ENCODE peak calls at places on chromosomes 1 and 21, in eight cellular contexts. R is tibial artery, O is upper lobe of left lung, T is ovary, D is astrocyte, C is stomach, J is tibial nerve, X is GM23338. F is an unnamed sample.

GRCh38 chr1:30286241-30286983 is 437.0 kb downstream of the MATN1 start:
- DNase-seq in O (no peak), J (no peak), R (peak; percentile 54), T (no peak), X (no peak), D (no peak), C (no peak), F (no peak)

GRCh38 chr1:8818325-8818775 is 910 bp upstream of the RERE start:
- DNase-seq in X (no peak), J (peak; percentile 73), O (peak; percentile 49), R (no peak), D (peak; percentile 68), C (peak; percentile 60), T (peak; percentile 66), F (no peak)

GRCh38 chr1:87176090-87176489 is 152.6 kb upstream of the LMO4 start:
- DNase-seq in C (no peak), D (no peak), T (no peak), X (no peak), R (no peak), J (no peak), O (no peak), F (no peak)

GRCh38 chr1:119794856-119795255 is 16.4 kb downstream of the REG4 start:
- DNase-seq in J (no peak), R (no peak), T (no peak), D (peak; percentile 29), C (no peak), X (no peak), O (no peak), F (no peak)

GRCh38 chr1:33099290-33100118 is 18.6 kb downstream of the AZIN2 start:
- DNase-seq in D (peak; percentile 100), J (peak; percentile 57), X (peak; percentile 61), O (peak; percentile 80), R (no peak), T (no peak), C (peak; percentile 34), F (no peak)

GRCh38 chr1:219076536-219076935 is 97.1 kb upstream of the LYPLAL1 start:
- DNase-seq in D (no peak), C (no peak), T (no peak), J (no peak), X (no peak), O (peak; percentile 56), R (no peak), F (peak; percentile 51)

GRCh38 chr1:98661544-98662353 is at the start of gene SNX7:
- DNase-seq in R (peak; percentile 91), J (peak; percentile 54), X (peak; percentile 86), D (peak; percentile 66), T (peak; percentile 78), C (peak; percentile 88), O (peak; percentile 81), F (peak; percentile 51)

GRCh38 chr1:13702425-13703127 is 2.6 kb downstream of the PRDM2 start:
- DNase-seq in D (no peak), O (no peak), X (no peak), C (no peak), J (no peak), R (no peak), T (no peak), F (no peak)

GRCh38 chr1:228869312-228869824 is 134.1 kb downstream of the RHOU start:
- DNase-seq in D (no peak), R (no peak), T (no peak), C (no peak), O (no peak), J (no peak), X (no peak), F (no peak)

GRCh38 chr1:228870041-228870713 is 134.9 kb downstream of the RHOU start:
- DNase-seq in D (no peak), C (no peak), X (no peak), R (no peak), J (no peak), T (no peak), O (no peak), F (no peak)

GRCh38 chr1:228872080-228872479 is 136.8 kb downstream of the RHOU start:
- DNase-seq in C (no peak), R (no peak), O (no peak), X (no peak), T (no peak), D (no peak), J (no peak), F (no peak)

GRCh38 chr1:228873714-228874113 is 138.4 kb downstream of the RHOU start:
- DNase-seq in X (no peak), O (no peak), D (no peak), J (no peak), T (no peak), C (no peak), R (no peak), F (no peak)

GRCh38 chr1:228871314-228872061 is 136.2 kb downstream of the RHOU start:
- DNase-seq in O (no peak), D (no peak), C (no peak), J (no peak), T (no peak), X (no peak), R (no peak), F (no peak)
- H3K27me3 ChIP-seq in O (no peaks in the 10 kb centered on the region), D (peaks cover 23% of the 10 kb centered on the region), C (no peaks in the 10 kb centered on the region), J (no peaks in the 10 kb centered on the region), T (no peaks in the 10 kb centered on the region), X (no peaks in the 10 kb centered on the region), R (no peaks in the 10 kb centered on the region), F (no peaks in the 10 kb centered on the region)

DNA sequence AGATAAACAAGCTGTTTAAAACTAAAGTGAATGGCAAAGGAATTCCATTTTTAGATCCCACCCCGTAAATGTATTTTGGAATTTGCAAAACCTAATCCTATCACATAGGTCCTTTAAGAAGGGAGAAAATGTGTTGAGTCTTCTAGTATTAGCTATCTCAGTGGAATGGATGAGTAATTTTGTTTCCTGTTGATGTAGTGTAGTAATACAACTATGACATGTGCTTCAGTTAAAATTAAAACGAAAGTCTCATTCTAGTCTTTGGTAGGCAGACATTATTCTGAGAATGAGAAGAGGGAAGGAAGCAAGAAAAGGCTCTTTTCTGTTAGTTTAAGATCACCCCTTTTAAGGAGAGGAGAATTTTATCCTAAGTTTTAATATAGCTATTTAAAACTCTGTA is 265.9 kb upstream of the C1orf105 start:
- DNase-seq in O (no peak), J (no peak), X (no peak), C (no peak), D (peak; percentile 83), R (no peak), T (no peak), F (no peak)
- H3K4me3 ChIP-seq in O (no peak overlapping the region), J (no peak overlapping the region), X (no peak overlapping the region), C (no peak overlapping the region), D (no peak overlapping the region), R (no peak overlapping the region), T (no peak overlapping the region), F (no peak overlapping the region)

DNA sequence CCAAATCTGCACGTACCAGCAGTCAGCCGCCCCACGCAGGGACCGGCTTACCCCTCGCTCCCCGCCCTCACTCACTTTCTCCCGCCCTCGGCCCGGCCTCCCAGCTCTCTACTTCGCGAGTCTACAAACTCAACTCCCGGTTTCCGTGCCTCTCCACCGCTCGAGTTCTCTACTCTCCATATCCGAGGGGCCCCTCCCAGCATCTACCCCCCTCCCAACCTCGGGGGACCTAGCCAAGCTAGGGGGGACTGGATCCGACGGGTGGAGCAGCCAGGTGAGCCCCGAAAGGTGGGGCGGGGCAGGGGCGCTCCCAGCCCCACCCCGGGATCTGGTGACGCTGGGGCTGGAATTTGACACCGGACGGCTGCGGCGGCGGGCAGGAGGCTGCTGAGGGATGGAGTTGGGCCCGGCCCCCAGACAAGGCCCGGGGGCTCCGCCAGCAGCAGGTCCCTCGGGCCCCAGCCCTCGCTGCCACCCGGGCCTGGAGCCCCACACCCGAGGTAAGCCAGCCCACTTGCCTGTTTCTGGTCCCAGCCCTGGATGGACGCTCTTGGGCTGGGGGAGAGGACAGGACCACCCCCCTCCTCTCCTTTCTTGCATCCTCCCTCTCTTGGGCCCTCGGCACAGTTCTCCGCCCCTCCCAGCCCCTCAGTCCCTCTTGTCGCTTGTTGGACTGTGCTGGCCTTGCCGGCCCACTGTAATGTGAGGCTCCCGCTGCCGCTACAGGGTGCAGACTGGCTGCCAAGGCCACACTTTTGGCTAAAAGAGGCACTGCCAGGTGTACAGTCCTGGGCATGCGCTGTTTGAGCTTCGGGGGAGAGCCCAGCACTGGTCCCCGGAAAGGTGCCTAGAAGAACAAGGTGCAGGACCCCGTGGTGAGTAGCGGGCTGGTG is at the start of gene ARTN:
- DNase-seq in T (no peak), X (peak; percentile 92), D (no peak), O (peak; percentile 51), J (no peak), C (peak; percentile 35), R (no peak), F (no peak)
- H3K4me1 ChIP-seq in T (peaks cover 4% of the 10 kb centered on the region), X (peaks cover 43% of the 10 kb centered on the region), D (peaks cover 27% of the 10 kb centered on the region), O (peaks cover 22% of the 10 kb centered on the region), J (peaks cover 36% of the 10 kb centered on the region), C (peaks cover 34% of the 10 kb centered on the region), R (no peaks in the 10 kb centered on the region), F (peaks cover 3% of the 10 kb centered on the region)

GRCh38 chr21:36465481-36465880 is 14.4 kb downstream of the CLDN14 start:
- DNase-seq in J (no peak), O (no peak), C (no peak), T (no peak), D (no peak), X (no peak), R (no peak), F (no peak)
- H3K27me3 ChIP-seq in J (no peaks in the 10 kb centered on the region), O (no peaks in the 10 kb centered on the region), C (no peaks in the 10 kb centered on the region), T (no peaks in the 10 kb centered on the region), D (no peaks in the 10 kb centered on the region), X (no peaks in the 10 kb centered on the region), R (no peaks in the 10 kb centered on the region), F (no peaks in the 10 kb centered on the region)

DNA sequence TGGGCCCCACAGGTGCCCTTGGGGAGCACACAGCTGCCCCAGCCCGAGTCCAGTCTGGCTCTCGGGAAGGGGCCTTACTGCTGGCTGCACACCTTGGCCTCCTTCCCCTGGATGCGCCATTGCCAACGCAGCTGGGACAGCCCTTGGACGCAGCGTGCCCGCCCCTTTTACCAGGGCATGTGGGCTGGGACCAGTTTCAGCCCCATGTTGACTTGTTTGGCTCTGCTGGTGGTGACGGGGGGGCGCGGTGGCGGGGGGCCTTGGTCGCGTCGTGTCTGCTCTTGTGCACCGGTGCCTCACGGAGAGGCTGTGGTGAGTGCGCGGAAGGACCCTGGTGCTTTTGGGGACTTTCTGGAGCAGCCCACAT is 19.6 kb downstream of the SKI start:
- DNase-seq in T (no peak), X (no peak), O (no peak), D (no peak), R (peak; percentile 70), C (no peak), J (no peak), F (no peak)
- H3K4me3 ChIP-seq in T (no peak overlapping the region), X (peak overlapping the region; percentile 35), O (no peak overlapping the region), D (no peak overlapping the region), R (peak overlapping the region; percentile 25), C (no peak overlapping the region), J (no peak overlapping the region), F (no peak overlapping the region)

F was measured in HAP-1.